ENCODE peak calls at places on chromosomes 3 and 15, in eight cellular contexts. W is heart left ventricle, V is RWPE2, B is ovary, I is spleen, Q is HCT116, U is stomach, X is lower lobe of right lung. T is an unnamed sample.

GRCh38 chr15:98154863-98155262 is 194.4 kb downstream of the ARRDC4 start:
- DNase-seq in B (no peak), I (no peak), X (no peak), Q (no peak), V (peak; percentile 95), W (no peak), U (no peak), T (no peak)

GRCh38 chr3:25678581-25678980 is 13.9 kb upstream of the TOP2B start:
- DNase-seq in U (no peak), Q (no peak), I (no peak), B (no peak), X (no peak), W (no peak), V (no peak), T (no peak)

GRCh38 chr3:175129571-175129970 is 270.4 kb downstream of the NAALADL2 start:
- DNase-seq in W (no peak), Q (no peak), U (no peak), X (no peak), B (no peak), I (no peak), V (no peak), T (no peak)

GRCh38 chr15:63067976-63068743 is 25.6 kb downstream of the TPM1 start:
- DNase-seq in V (no peak), W (no peak), U (no peak), Q (no peak), B (no peak), I (no peak), X (no peak), T (no peak)

GRCh38 chr3:48425281-48425812 is 4.5 kb downstream of the PLXNB1 start:
- DNase-seq in Q (no peak), I (no peak), V (no peak), X (no peak), U (peak; percentile 43), B (peak; percentile 83), W (peak; percentile 60), T (peak; percentile 26)

GRCh38 chr3:148937477-148937876 is 53.9 kb upstream of the GYG1 start:
- DNase-seq in Q (no peak), I (no peak), B (no peak), V (no peak), W (no peak), U (no peak), X (no peak), T (no peak)

GRCh38 chr3:85360742-85361387 is 402.1 kb downstream of the CADM2 start:
- DNase-seq in U (peak; percentile 37), B (no peak), I (no peak), W (peak; percentile 10), V (no peak), Q (no peak), X (no peak), T (peak; percentile 69)

GRCh38 chr3:134359121-134360010 is 14.9 kb downstream of the AMOTL2 start:
- DNase-seq in W (peak; percentile 53), B (no peak), I (peak; percentile 81), U (no peak), X (peak; percentile 41), V (peak; percentile 54), Q (no peak), T (no peak)

GRCh38 chr3:149621218-149622005 is 36.4 kb downstream of the WWTR1 start:
- DNase-seq in Q (no peak), X (no peak), U (no peak), V (no peak), I (no peak), B (no peak), W (no peak), T (peak; percentile 18)

GRCh38 chr3:176521531-176522175 is 675.6 kb downstream of the TBL1XR1 start:
- DNase-seq in V (no peak), X (no peak), U (no peak), B (no peak), Q (no peak), W (no peak), I (no peak), T (no peak)

GRCh38 chr15:73927003-73927475 is 777 bp downstream of the LOXL1 start:
- DNase-seq in B (peak; percentile 79), U (peak; percentile 86), V (no peak), X (peak; percentile 75), W (no peak), Q (peak; percentile 6), I (peak; percentile 91), T (peak; percentile 74)

GRCh38 chr3:122101646-122102045 is 46.5 kb downstream of the CD86 start:
- DNase-seq in W (no peak), I (no peak), B (no peak), U (no peak), V (no peak), Q (peak; percentile 65), X (no peak), T (peak; percentile 78)

GRCh38 chr3:148255981-148256969 is 441.4 kb upstream of the AGTR1 start:
- DNase-seq in V (no peak), B (no peak), W (no peak), U (no peak), X (no peak), Q (no peak), I (no peak), T (no peak)

GRCh38 chr3:136251511-136251910 is 1.4 kb downstream of the PCCB start:
- DNase-seq in I (no peak), W (no peak), V (no peak), B (no peak), Q (no peak), U (no peak), X (no peak), T (no peak)

GRCh38 chr15:100383302-100384107 is 41.7 kb upstream of the ADAMTS17 start:
- DNase-seq in X (no peak), Q (peak; percentile 8), V (no peak), U (no peak), B (no peak), W (no peak), I (no peak), T (peak; percentile 52)

GRCh38 chr15:50241684-50242450 is 23.7 kb downstream of the HDC start:
- DNase-seq in B (no peak), Q (no peak), W (no peak), U (no peak), X (no peak), V (no peak), I (no peak), T (no peak)

GRCh38 chr15:93451822-93452221 is 362.8 kb upstream of the RGMA start:
- DNase-seq in V (no peak), U (no peak), I (no peak), Q (no peak), B (no peak), W (no peak), X (no peak), T (no peak)

GRCh38 chr3:57152150-57152549 is 13.0 kb downstream of the IL17RD start:
- DNase-seq in W (no peak), B (no peak), Q (no peak), X (no peak), I (no peak), V (no peak), U (no peak), T (peak; percentile 25)

GRCh38 chr3:194565597-194566190 is 67.5 kb downstream of the TMEM44 start:
- DNase-seq in U (no peak), W (no peak), X (no peak), I (no peak), Q (no peak), B (no peak), V (no peak), T (peak; percentile 74)

GRCh38 chr15:99438691-99439523 is 126.9 kb upstream of the MEF2A start:
- DNase-seq in I (peak; percentile 66), U (peak; percentile 18), B (peak; percentile 71), X (no peak), W (peak; percentile 34), V (peak; percentile 21), Q (no peak), T (no peak)

GRCh38 chr3:195467641-195468390 is 25.0 kb upstream of the ACAP2 start:
- DNase-seq in I (no peak), Q (no peak), W (no peak), X (no peak), U (no peak), V (no peak), B (no peak), T (peak; percentile 44)

GRCh38 chr3:36741285-36741684 is 23.1 kb downstream of the DCLK3 start:
- DNase-seq in B (no peak), X (no peak), I (no peak), U (no peak), Q (no peak), V (no peak), W (no peak), T (peak; percentile 13)
- TF ChIP-seq CTCF in B (no peak), X (peak; percentile 7), I (no peak), U (no peak), Q (peak; percentile 35), V (peak; percentile 30), W (no peak), T (peak; percentile 35)

GRCh38 chr15:77775851-77776250 is 143.1 kb upstream of the LINGO1 start:
- DNase-seq in X (no peak), B (no peak), Q (no peak), U (no peak), W (no peak), I (no peak), V (no peak), T (no peak)
- H3K4me3 ChIP-seq in X (no peak overlapping the region), B (no peak overlapping the region), Q (no peak overlapping the region), U (no peak overlapping the region), W (no peak overlapping the region), I (no peak overlapping the region), V (no peak overlapping the region), T (no peak overlapping the region)

GRCh38 chr3:50416736-50417636 is 57.7 kb upstream of the TMEM115 start:
- DNase-seq in V (no peak), I (no peak), X (no peak), B (no peak), W (no peak), U (no peak), Q (no peak), T (no peak)

GRCh38 chr3:50412355-50412754 is 53.0 kb upstream of the TMEM115 start:
- DNase-seq in V (no peak), B (no peak), Q (no peak), W (no peak), X (no peak), I (no peak), U (no peak), T (no peak)

GRCh38 chr3:50415813-50416212 is 56.5 kb upstream of the TMEM115 start:
- DNase-seq in W (no peak), X (no peak), B (no peak), Q (no peak), U (no peak), I (no peak), V (no peak), T (peak; percentile 20)

GRCh38 chr3:50417637-50418033 is 58.3 kb upstream of the TMEM115 start:
- DNase-seq in X (no peak), U (no peak), I (no peak), W (no peak), V (no peak), B (no peak), Q (no peak), T (no peak)

GRCh38 chr3:50415066-50415465 is 55.7 kb upstream of the TMEM115 start:
- DNase-seq in Q (no peak), I (no peak), B (no peak), U (no peak), W (no peak), V (no peak), X (no peak), T (no peak)
- H3K4me1 ChIP-seq in Q (no peaks in the 10 kb centered on the region), I (peaks cover 12% of the 10 kb centered on the region), B (no peaks in the 10 kb centered on the region), U (no peaks in the 10 kb centered on the region), W (no peaks in the 10 kb centered on the region), V (no peaks in the 10 kb centered on the region), X (no peaks in the 10 kb centered on the region), T (peaks cover 3% of the 10 kb centered on the region)

DNA sequence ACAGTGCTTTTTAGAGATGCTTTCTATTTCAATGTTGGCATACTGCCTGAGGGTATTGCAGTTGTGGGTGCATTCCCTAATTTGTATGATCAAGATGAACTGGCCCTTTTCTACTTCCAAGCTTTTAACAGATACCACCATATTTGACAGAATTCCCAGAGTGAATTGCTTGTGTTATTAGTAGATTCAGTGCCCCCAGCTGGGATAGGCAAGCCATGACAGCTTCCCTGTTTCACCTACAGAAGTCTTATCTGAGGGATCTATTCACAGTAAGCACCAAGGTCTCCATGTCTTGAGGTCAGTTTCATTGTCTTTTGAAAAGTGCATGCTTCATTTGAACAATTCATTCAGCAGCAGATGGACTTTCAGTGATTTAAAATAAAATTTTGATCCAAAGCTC is 68.8 kb upstream of the GOLGA6B start:
- DNase-seq in X (no peak), W (no peak), I (no peak), U (no peak), V (no peak), Q (no peak), B (no peak), T (no peak)
- TF ChIP-seq CTCF in X (no peak), W (no peak), I (no peak), U (no peak), V (peak; percentile 38), Q (peak; percentile 33), B (no peak), T (peak; percentile 26)